ENCODE peak calls at places on chromosomes 3 and 15, in seven cellular contexts. R is CD8-positive, alpha-beta memory T cell; S is A172; U is mucosa of descending colon; J is GM04504; C is kidney epithelial cell; M is cardiac fibroblast. V is an unnamed sample.

GRCh38 chr15:73951044-73951561 is 24.8 kb downstream of the LOXL1 start:
- DNase-seq in S (peak), J (peak), U (peak), M (peak), R (peak), C (peak), V (no peak)

GRCh38 chr15:52019394-52020252 is 604 bp downstream of the MAPK6 start:
- DNase-seq in M (peak), C (no peak), R (peak), J (peak), S (peak), U (peak), V (peak)

GRCh38 chr3:196688349-196688748 is 23.7 kb downstream of the CEP19 start:
- DNase-seq in C (no peak), M (peak), R (no peak), U (peak), J (peak), S (no peak), V (no peak)

GRCh38 chr3:150740733-150741496 is 22.1 kb downstream of the SIAH2 start:
- DNase-seq in J (no peak), U (no peak), C (no peak), R (no peak), S (no peak), M (no peak), V (no peak)

GRCh38 chr15:74793135-74794028 is 11.5 kb downstream of the CSK start:
- DNase-seq in U (no peak), S (no peak), J (no peak), M (no peak), R (peak), C (no peak), V (no peak)

GRCh38 chr3:161854232-161854771 is 357.7 kb downstream of the OTOL1 start:
- DNase-seq in U (peak), M (peak), S (peak), J (peak), R (no peak), C (peak), V (peak)

GRCh38 chr3:159987291-159987711 is 1.3 kb upstream of the IL12A start:
- DNase-seq in J (peak), U (no peak), M (peak), R (no peak), S (no peak), C (peak), V (no peak)

GRCh38 chr15:62066663-62067447 is at the start of gene C2CD4A:
- DNase-seq in M (peak), J (no peak), C (no peak), U (peak), S (no peak), R (peak), V (no peak)

GRCh38 chr3:153072856-153073255 is 89.2 kb upstream of the RAP2B start:
- DNase-seq in U (no peak), M (no peak), C (no peak), R (no peak), S (no peak), J (no peak), V (no peak)

GRCh38 chr3:191775451-191776233 is 314.7 kb downstream of the PYDC2 start:
- DNase-seq in R (no peak), C (peak), J (no peak), S (peak), U (no peak), M (no peak), V (peak)

GRCh38 chr3:100386437-100387064 is 14.3 kb downstream of the TOMM70 start:
- DNase-seq in U (no peak), S (no peak), M (no peak), R (no peak), J (no peak), C (no peak), V (no peak)

GRCh38 chr15:59997070-59997701 is 6.9 kb upstream of the FOXB1 start:
- DNase-seq in C (no peak), M (no peak), U (no peak), J (no peak), R (peak), S (no peak), V (no peak)

GRCh38 chr15:67607959-67608605 is 65.6 kb downstream of the MAP2K5 start:
- DNase-seq in R (no peak), S (no peak), M (no peak), J (no peak), C (no peak), U (no peak), V (no peak)

GRCh38 chr3:48039487-48040190 is 23.4 kb upstream of the MAP4 start:
- DNase-seq in U (no peak), J (peak), C (peak), M (peak), S (peak), R (no peak), V (no peak)

GRCh38 chr3:10709110-10709781 is 106.8 kb upstream of the SLC6A11 start:
- DNase-seq in C (no peak), M (no peak), S (no peak), R (no peak), U (no peak), J (no peak), V (no peak)

GRCh38 chr15:64865998-64866520 is 24.3 kb downstream of the PLEKHO2 start:
- DNase-seq in C (no peak), R (no peak), M (peak), U (no peak), S (peak), J (peak), V (no peak)

GRCh38 chr3:178777718-178778411 is 241.6 kb downstream of the KCNMB2 start:
- DNase-seq in U (no peak), J (peak), S (peak), C (peak), M (no peak), R (no peak), V (peak)

GRCh38 chr3:197807969-197808587 is 17.0 kb downstream of the LRCH3 start:
- DNase-seq in R (no peak), M (peak), C (no peak), S (no peak), J (no peak), U (no peak), V (no peak)

GRCh38 chr15:100588638-100589242 is 13.2 kb downstream of the LINS1 start:
- DNase-seq in U (no peak), C (no peak), J (no peak), S (no peak), M (no peak), R (no peak), V (no peak)

GRCh38 chr15:98002874-98003273 is 42.4 kb downstream of the ARRDC4 start:
- DNase-seq in J (no peak), R (no peak), C (no peak), U (no peak), M (no peak), S (no peak), V (no peak)

GRCh38 chr3:131421957-131422498 is 40.5 kb downstream of the NUDT16 start:
- DNase-seq in M (peak), R (no peak), C (no peak), S (no peak), U (no peak), J (no peak), V (no peak)

GRCh38 chr3:71658131-71658530 is 67.1 kb downstream of the EIF4E3 start:
- DNase-seq in M (peak), S (peak), R (no peak), C (no peak), J (no peak), U (peak), V (peak)

GRCh38 chr3:9976736-9977709 is 9.6 kb downstream of the EMC3 start:
- DNase-seq in U (no peak), S (peak), J (peak), C (peak), R (no peak), M (peak), V (peak)

GRCh38 chr3:62109534-62109933 is 263.8 kb downstream of the FEZF2 start:
- DNase-seq in C (peak), M (peak), J (peak), R (no peak), U (no peak), S (peak), V (no peak)

GRCh38 chr15:91118796-91119590 is 18.9 kb downstream of the SV2B start:
- DNase-seq in R (no peak), S (no peak), M (no peak), C (no peak), J (no peak), U (no peak), V (no peak)

GRCh38 chr3:133949438-133949837 is 53.8 kb upstream of the RAB6B start:
- DNase-seq in M (peak), S (no peak), J (no peak), R (no peak), C (no peak), U (no peak), V (no peak)

GRCh38 chr3:136547293-136547692 is 204.9 kb downstream of the STAG1 start:
- DNase-seq in M (no peak), U (no peak), J (no peak), C (no peak), S (no peak), R (no peak), V (no peak)

GRCh38 chr15:27042646-27043045 is 71.7 kb downstream of the GABRG3 start:
- DNase-seq in U (no peak), S (no peak), R (no peak), M (no peak), J (no peak), C (no peak), V (no peak)

GRCh38 chr3:182738583-182739514 is 54.5 kb upstream of the ATP11B start:
- DNase-seq in R (no peak), M (no peak), J (no peak), U (no peak), C (peak), S (peak), V (peak)

GRCh38 chr3:37114251-37115145 is 59.9 kb downstream of the LRRFIP2 start:
- DNase-seq in R (no peak), U (no peak), C (peak), J (peak), S (peak), M (peak), V (peak)

GRCh38 chr3:20064796-20065564 is 24.7 kb downstream of the KAT2B start:
- DNase-seq in U (no peak), M (no peak), J (no peak), R (no peak), S (no peak), C (no peak), V (no peak)

GRCh38 chr15:67175643-67176071 is 78.8 kb downstream of the AAGAB start:
- DNase-seq in U (peak), R (no peak), M (peak), J (peak), S (peak), C (peak), V (no peak)

GRCh38 chr15:48239334-48239733 is 33.2 kb downstream of the SLC12A1 start:
- DNase-seq in S (no peak), U (no peak), C (no peak), M (no peak), J (no peak), R (no peak), V (no peak)

GRCh38 chr3:101512521-101513418 is at the start of gene SENP7:
- DNase-seq in M (peak), C (no peak), R (peak), J (peak), U (peak), S (peak), V (no peak)

GRCh38 chr15:93070136-93070535 is 18.9 kb downstream of the RGMA start:
- DNase-seq in C (no peak), M (no peak), S (no peak), J (no peak), R (no peak), U (no peak), V (no peak)

GRCh38 chr3:138389841-138390581 is 41.6 kb downstream of the MRAS start:
- DNase-seq in S (peak), C (peak), U (no peak), R (no peak), M (peak), J (peak), V (peak)

GRCh38 chr3:125011941-125012340 is 43.9 kb downstream of the HEG1 start:
- DNase-seq in C (no peak), U (no peak), R (no peak), J (no peak), S (peak), M (no peak), V (no peak)

V was measured in epithelial cell of prostate.